ENCODE peak calls at places on chromosome 12, in four cellular contexts. Y is GM12878, K is A549, C is HepG2. F is an unnamed sample.

GRCh38 chr12:57340104-57340503 is 89.1 kb upstream of the STAC3 start:
- DNase-seq in C (no peak), K (peak), Y (no peak), F (no peak)

GRCh38 chr12:130764475-130765185 is 48.5 kb upstream of the RIMBP2 start:
- DNase-seq in C (no peak), K (peak), Y (peak), F (no peak)

GRCh38 chr12:132210223-132211055 is 66.2 kb downstream of the NOC4L start:
- DNase-seq in C (no peak), Y (no peak), K (no peak), F (no peak)

GRCh38 chr12:90037740-90038139 is 329.1 kb upstream of the ATP2B1 start:
- DNase-seq in Y (no peak), K (no peak), C (no peak), F (no peak)

GRCh38 chr12:45660330-45660729 is 69.2 kb upstream of the ARID2 start:
- DNase-seq in K (peak), C (no peak), Y (no peak), F (no peak)

GRCh38 chr12:67751376-67751928 is 102.9 kb downstream of the DYRK2 start:
- DNase-seq in K (no peak), Y (no peak), C (no peak), F (no peak)

GRCh38 chr12:62252576-62252975 is 7.6 kb upstream of the USP15 start:
- DNase-seq in C (no peak), Y (no peak), K (no peak), F (no peak)

GRCh38 chr12:29240441-29240840 is 91.4 kb downstream of the FAR2 start:
- DNase-seq in C (no peak), K (no peak), Y (no peak), F (no peak)

GRCh38 chr12:62005615-62006014 is 254.6 kb upstream of the USP15 start:
- DNase-seq in K (no peak), Y (no peak), C (no peak), F (no peak)

GRCh38 chr12:51886021-51886710 is 1.7 kb upstream of the ANKRD33 start:
- DNase-seq in K (peak), C (peak), Y (no peak), F (no peak)

GRCh38 chr12:40692617-40693502 is 621 bp downstream of the CNTN1 start:
- DNase-seq in K (peak), Y (no peak), C (no peak), F (peak)

GRCh38 chr12:51683763-51684357 is 92.8 kb downstream of the SCN8A start:
- DNase-seq in C (no peak), K (peak), Y (no peak), F (no peak)

GRCh38 chr12:60106207-60106606 is 510.4 kb downstream of the SLC16A7 start:
- DNase-seq in Y (no peak), K (peak), C (no peak), F (no peak)

GRCh38 chr12:47803196-47803875 is 16.4 kb downstream of the HDAC7 start:
- DNase-seq in K (no peak), C (no peak), Y (no peak), F (no peak)

GRCh38 chr12:130728158-130729058 is 12.3 kb upstream of the RIMBP2 start:
- DNase-seq in C (no peak), Y (no peak), K (no peak), F (no peak)

GRCh38 chr12:15227004-15227679 is 5.9 kb upstream of the RERG start:
- DNase-seq in Y (no peak), K (peak), C (peak), F (peak)

GRCh38 chr12:55929306-55929791 is 1.6 kb upstream of the DGKA start:
- DNase-seq in K (no peak), Y (peak), C (no peak), F (no peak)
- H3K27ac ChIP-seq in K (no peak), Y (peak), C (peak), F (no peak)

GRCh38 chr12:96106137-96106536 is 70.8 kb upstream of the LTA4H start:
- DNase-seq in C (peak), Y (no peak), K (no peak), F (no peak)

GRCh38 chr12:96107236-96107635 is 71.8 kb upstream of the LTA4H start:
- DNase-seq in K (no peak), Y (no peak), C (no peak), F (peak)

GRCh38 chr12:96112733-96113132 is 77.3 kb upstream of the LTA4H start:
- DNase-seq in K (no peak), C (peak), Y (no peak), F (no peak)

GRCh38 chr12:96104566-96104965 is 69.2 kb upstream of the LTA4H start:
- DNase-seq in C (no peak), K (no peak), Y (no peak), F (no peak)

DNA sequence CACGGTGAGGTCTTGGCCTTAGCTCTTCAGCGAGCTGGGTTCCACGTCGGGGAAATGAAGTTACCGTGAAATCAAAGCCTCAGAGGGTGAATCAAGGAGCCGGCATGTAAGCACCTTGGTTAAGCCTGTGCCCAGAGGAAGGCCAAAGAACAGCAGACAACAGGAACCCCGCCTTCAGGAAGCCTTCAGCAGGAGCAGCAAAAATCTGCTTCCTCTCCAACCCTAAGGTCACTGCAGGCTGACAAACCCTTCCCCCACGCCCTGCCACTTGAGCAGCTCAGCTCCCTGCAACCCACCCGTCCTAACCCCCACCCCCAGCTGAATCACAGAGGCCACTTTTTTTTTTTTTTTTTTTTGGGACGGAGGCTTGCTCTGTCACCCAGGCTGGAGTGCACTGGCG is 72.9 kb upstream of the LTA4H start:
- DNase-seq in Y (no peak), K (peak), C (no peak), F (no peak)
- TF ChIP-seq PBX3 in Y (no peak), K (no peak), C (no peak), F (no peak)

GRCh38 chr12:77062396-77062795 is 3.0 kb downstream of the E2F7 start:
- DNase-seq in K (no peak), Y (no peak), C (no peak), F (no peak)

GRCh38 chr12:77065361-77066204 is at the start of gene E2F7:
- DNase-seq in Y (peak), C (peak), K (peak), F (peak)

GRCh38 chr12:77060883-77061240 is 4.5 kb downstream of the E2F7 start:
- DNase-seq in C (no peak), Y (peak), K (no peak), F (no peak)

GRCh38 chr12:77062846-77063461 is 2.4 kb downstream of the E2F7 start:
- DNase-seq in C (no peak), K (no peak), Y (peak), F (no peak)

GRCh38 chr12:77064891-77065360 is 443 bp downstream of the E2F7 start:
- DNase-seq in K (no peak), Y (no peak), C (no peak), F (no peak)
- H3K27ac ChIP-seq in K (peak), Y (peak), C (peak), F (peak)

GRCh38 chr12:6939187-6939540 is 4.5 kb upstream of the RNU7-1 start:
- DNase-seq in C (no peak), K (no peak), Y (no peak), F (no peak)
- TF ChIP-seq PBX3 in C (no peak), K (no peak), Y (no peak), F (no peak)

DNA sequence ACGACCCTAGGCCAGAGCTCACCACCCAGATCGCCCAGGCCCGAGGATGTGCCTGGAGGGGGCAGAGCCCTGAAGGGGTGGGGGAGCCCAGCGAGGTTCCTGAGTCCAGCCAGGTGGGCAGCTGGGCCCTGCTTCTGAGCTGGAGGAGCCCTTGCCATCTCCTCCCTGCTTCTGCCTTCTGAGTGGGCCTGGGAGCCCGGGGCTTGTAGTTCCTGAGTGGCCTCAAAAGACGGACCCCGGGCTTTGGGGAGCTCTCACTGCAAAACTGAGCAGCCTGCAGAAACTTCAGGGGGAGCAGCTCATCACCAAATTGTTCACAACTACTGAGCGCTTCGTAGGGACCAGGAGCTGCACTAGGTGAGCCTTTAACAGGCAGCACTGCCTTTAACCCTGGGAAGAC is 112.1 kb downstream of the NCOR2 start:
- DNase-seq in Y (no peak), C (no peak), K (no peak), F (no peak)
- H3K27ac ChIP-seq in Y (peak), C (no peak), K (no peak), F (peak)

GRCh38 chr12:12642916-12643315 is 31.2 kb downstream of the CREBL2 start:
- DNase-seq in K (no peak), Y (no peak), C (no peak), F (no peak)
- TF ChIP-seq PBX3 in K (no peak), Y (no peak), C (no peak), F (no peak)

DNA sequence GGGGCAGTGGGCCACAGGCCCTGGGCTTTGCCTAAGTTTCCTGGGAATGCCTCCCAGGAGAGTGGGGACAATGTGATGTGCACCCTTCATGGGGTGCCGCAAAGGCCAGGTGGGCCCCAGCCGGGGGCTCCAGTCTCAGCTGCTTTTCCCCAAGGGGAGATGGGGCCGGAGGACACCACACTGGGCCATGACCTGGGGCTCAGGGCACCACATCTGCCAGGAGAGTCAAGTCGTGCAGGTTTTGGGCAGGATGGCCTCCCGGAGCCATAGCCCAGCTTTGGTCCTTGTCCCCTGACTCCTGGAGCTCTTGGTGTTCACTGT is 12.2 kb downstream of the HIP1R start:
- DNase-seq in C (no peak), Y (no peak), K (no peak), F (no peak)
- H3K27ac ChIP-seq in C (no peak), Y (no peak), K (no peak), F (no peak)

F was measured in SK-N-SH.